ENCODE peak calls at places on chromosome 12, in nine cellular contexts. A is progenitor cell of endocrine pancreas, H is A549, N is nephron progenitor cell, T is lower lobe of right lung, B is AG04450, P is tibial artery, R is transverse colon, C is upper lobe of right lung. Q is an unnamed sample.
A peak's percentile ranks its signal among the peaks of the same experiment; 100 is the strongest.

GRCh38 chr12:13405961-13406703 is 209.6 kb downstream of the EMP1 start:
- DNase-seq in B (no peak), R (no peak), N (no peak), H (no peak), P (no peak), C (no peak), A (peak; percentile 4), T (no peak), Q (no peak)

GRCh38 chr12:17284873-17285272 is 678.9 kb upstream of the LMO3 start:
- DNase-seq in T (no peak), A (no peak), H (no peak), R (no peak), C (no peak), N (no peak), B (no peak), P (no peak), Q (no peak)

GRCh38 chr12:14435627-14436026 is 70.1 kb downstream of the ATF7IP start:
- DNase-seq in H (no peak), R (no peak), P (no peak), B (no peak), A (no peak), N (no peak), T (no peak), C (no peak), Q (no peak)

GRCh38 chr12:60225216-60226000 is 629.6 kb downstream of the SLC16A7 start:
- DNase-seq in N (no peak), T (no peak), C (no peak), H (no peak), A (no peak), R (no peak), P (no peak), B (no peak), Q (no peak)

GRCh38 chr12:88310069-88310468 is 168.0 kb downstream of the TMTC3 start:
- DNase-seq in R (no peak), C (no peak), P (no peak), N (peak; percentile 8), T (no peak), A (no peak), H (peak; percentile 42), B (no peak), Q (no peak)

GRCh38 chr12:104152691-104153241 is 14.8 kb upstream of the NFYB start:
- DNase-seq in T (no peak), H (no peak), A (no peak), B (no peak), P (no peak), N (no peak), R (no peak), C (no peak), Q (no peak)

GRCh38 chr12:78473561-78473960 is 391.0 kb upstream of the SYT1 start:
- DNase-seq in B (no peak), P (no peak), C (no peak), T (no peak), H (no peak), N (no peak), R (no peak), A (no peak), Q (no peak)

GRCh38 chr12:66107451-66107915 is 23.1 kb downstream of the LLPH start:
- DNase-seq in P (no peak), H (peak; percentile 92), R (peak; percentile 35), B (peak; percentile 88), C (no peak), N (peak; percentile 66), T (no peak), A (peak; percentile 51), Q (peak; percentile 36)

GRCh38 chr12:27973487-27973890 is 956 bp upstream of the PTHLH start:
- DNase-seq in B (no peak), R (no peak), A (no peak), T (no peak), C (no peak), H (peak; percentile 47), N (no peak), P (no peak), Q (no peak)

GRCh38 chr12:69509308-69509736 is 39.1 kb downstream of the FRS2 start:
- DNase-seq in R (no peak), B (no peak), C (no peak), P (no peak), T (no peak), N (no peak), A (no peak), H (no peak), Q (no peak)

GRCh38 chr12:98592825-98593322 is 612 bp upstream of the SLC25A3 start:
- DNase-seq in P (no peak), T (no peak), A (no peak), B (no peak), H (no peak), N (no peak), R (no peak), C (no peak), Q (no peak)

GRCh38 chr12:67759829-67760228 is 111.3 kb downstream of the DYRK2 start:
- DNase-seq in P (no peak), A (no peak), N (no peak), T (no peak), B (no peak), R (no peak), H (no peak), C (no peak), Q (no peak)

DNA sequence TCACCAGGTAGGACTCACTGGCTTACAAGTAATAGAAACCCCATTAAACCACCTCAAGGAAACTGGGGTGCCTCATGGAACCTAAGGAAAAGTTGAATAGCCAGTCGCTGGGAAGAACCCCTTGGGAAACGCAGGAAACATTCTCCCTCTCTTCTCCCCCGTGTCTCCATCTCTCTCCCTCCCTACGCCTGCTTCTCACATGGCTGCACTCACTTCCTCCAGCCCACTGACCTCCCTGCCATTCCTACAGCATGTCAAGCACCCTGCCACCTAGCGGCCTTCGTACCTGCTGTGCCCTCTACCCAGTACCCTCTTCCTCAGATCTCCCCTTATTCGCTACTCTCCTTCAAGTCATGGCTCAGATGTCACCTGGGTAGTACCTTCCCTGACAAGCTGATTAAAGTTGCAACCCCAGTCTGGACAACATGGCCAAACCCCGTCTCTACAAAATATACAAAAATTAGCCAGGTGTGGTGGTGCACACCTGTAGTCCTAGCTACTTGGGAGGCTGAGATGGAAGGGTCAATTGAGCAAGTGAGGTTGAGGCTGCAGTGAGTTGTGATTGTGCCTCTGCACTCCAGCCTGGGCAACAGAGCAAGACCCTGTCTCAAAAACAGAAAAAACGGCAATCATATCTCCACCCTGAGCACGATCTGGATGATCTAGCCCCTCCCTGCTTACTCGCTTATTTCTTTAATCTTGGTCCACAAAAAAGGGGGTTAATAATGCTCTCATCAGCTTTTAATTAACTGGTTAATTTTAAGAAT is 6.4 kb upstream of the DTX1 start:
- DNase-seq in H (peak; percentile 73), R (peak; percentile 33), T (no peak), P (no peak), B (no peak), A (no peak), N (peak; percentile 62), C (peak; percentile 65), Q (no peak)
- TF ChIP-seq CTCF in H (peak; percentile 31), R (peak; percentile 14), T (peak; percentile 14), P (no peak), B (no peak), A (peak; percentile 49), N (peak; percentile 27), C (no peak), Q (no peak)

GRCh38 chr12:11517080-11517479 is 121.7 kb upstream of the PRB2 start:
- DNase-seq in N (no peak), A (no peak), H (no peak), P (no peak), B (no peak), T (no peak), R (no peak), C (no peak), Q (no peak)

GRCh38 chr12:11510671-11511070 is 115.3 kb upstream of the PRB2 start:
- DNase-seq in H (no peak), C (no peak), B (no peak), R (no peak), T (no peak), P (no peak), N (no peak), A (no peak), Q (no peak)

GRCh38 chr12:11508699-11509098 is 113.3 kb upstream of the PRB2 start:
- DNase-seq in R (no peak), C (no peak), A (no peak), B (no peak), N (no peak), H (no peak), T (no peak), P (no peak), Q (no peak)

DNA sequence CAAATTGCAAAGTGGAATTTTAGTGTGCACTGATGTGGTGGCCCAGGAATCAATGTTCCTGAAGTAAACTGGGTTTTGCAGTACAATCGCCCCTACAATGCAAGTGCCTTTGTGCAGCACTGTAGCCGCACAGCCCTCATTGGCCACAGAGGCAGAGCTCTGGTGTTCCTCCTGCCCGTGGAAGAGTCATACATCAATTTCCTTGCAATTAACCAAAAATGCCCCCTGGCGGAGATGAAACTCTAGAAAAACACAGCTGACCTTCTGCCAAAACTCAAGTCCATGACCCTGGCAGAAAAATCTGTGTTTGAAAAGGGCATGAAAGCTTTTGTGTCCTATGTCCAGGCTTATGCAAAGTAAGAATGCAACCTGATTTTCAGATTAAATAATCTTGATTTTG is 117.9 kb upstream of the PRB2 start:
- DNase-seq in B (no peak), A (no peak), N (no peak), T (no peak), H (peak; percentile 35), R (no peak), P (no peak), C (no peak), Q (no peak)
- TF ChIP-seq CTCF in B (peak; percentile 30), A (no peak), N (no peak), T (no peak), H (no peak), R (no peak), P (no peak), C (no peak), Q (no peak)

DNA sequence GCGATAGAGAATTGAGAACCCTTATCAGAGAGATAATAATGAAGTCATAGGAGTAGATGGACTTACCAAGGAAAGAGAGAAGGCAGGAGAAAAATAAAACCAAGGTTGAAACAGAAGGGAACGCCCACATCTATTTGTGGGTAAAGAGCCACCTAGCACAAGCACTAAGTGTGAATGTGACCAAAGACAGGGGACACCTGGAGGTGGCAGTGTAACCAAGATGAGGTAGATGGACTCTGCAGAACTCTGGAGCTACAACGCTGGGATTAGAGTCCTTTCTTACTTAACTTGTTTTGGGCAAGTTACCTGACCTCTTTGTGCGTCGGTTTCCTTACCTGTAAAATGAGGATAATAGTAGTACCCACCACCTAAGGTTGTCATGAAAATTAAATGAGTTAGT is 101.9 kb downstream of the SLC5A8 start:
- DNase-seq in R (no peak), P (no peak), A (no peak), N (no peak), T (no peak), H (no peak), C (no peak), B (no peak), Q (no peak)
- TF ChIP-seq CTCF in R (no peak), P (no peak), A (no peak), N (no peak), T (no peak), H (no peak), C (no peak), B (no peak), Q (no peak)

DNA sequence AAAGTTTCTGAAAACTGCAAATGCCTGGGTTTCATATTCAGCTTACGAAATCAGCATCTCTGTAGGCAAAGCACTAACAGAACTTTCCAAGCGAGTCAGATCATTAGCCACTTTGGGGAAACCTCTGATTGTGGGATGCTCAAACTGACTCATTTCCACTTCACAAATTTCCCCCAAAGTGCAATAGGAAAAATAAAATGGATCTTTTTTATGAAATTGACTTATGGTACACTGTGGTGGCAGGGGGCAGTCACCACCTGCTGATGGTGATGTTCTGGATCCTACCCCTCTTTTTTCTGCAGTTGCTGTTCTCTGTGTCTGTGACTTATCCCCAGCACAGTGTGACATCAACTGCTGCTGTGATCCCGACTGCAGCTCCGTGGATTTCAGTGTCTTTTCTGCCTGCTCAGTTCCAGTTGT is 5.6 kb downstream of the TCTN1 start:
- DNase-seq in A (no peak), R (no peak), H (no peak), N (no peak), P (no peak), B (no peak), T (no peak), C (no peak), Q (no peak)
- TF ChIP-seq CTCF in A (no peak), R (no peak), H (no peak), N (no peak), P (no peak), B (no peak), T (no peak), C (no peak), Q (no peak)